ENCODE peak calls at places on chromosomes 5 and 9, in seven cellular contexts. Q is neural progenitor cell, W is OCI-LY7, A is HCT116, C is hepatocyte, O is MM.1S, G is SK-N-SH. T is an unnamed sample.

GRCh38 chr5:87383216-87383615 is 29.5 kb downstream of the CCNH start:
- DNase-seq in Q (no peak), W (no peak), A (no peak), C (no peak), O (no peak), G (no peak), T (peak)

GRCh38 chr9:65405253-65405652 is 120.2 kb upstream of the FOXD4L5 start:
- DNase-seq in Q (no peak), W (no peak), A (no peak), C (no peak), O (no peak), G (no peak), T (no peak)

GRCh38 chr5:80031109-80031508 is 4.0 kb upstream of the THBS4 start:
- DNase-seq in Q (no peak), W (no peak), A (no peak), C (no peak), O (no peak), G (no peak), T (no peak)

GRCh38 chr9:79382468-79382867 is 189.3 kb upstream of the TLE4 start:
- DNase-seq in Q (no peak), W (no peak), A (no peak), C (peak), O (no peak), G (no peak), T (no peak)

GRCh38 chr9:123614503-123615258 is 258.7 kb downstream of the CRB2 start:
- DNase-seq in Q (no peak), W (peak), A (no peak), C (no peak), O (no peak), G (no peak), T (no peak)

GRCh38 chr5:102737161-102737560 is 17.9 kb upstream of the PAM start:
- DNase-seq in Q (no peak), W (no peak), A (no peak), C (no peak), O (no peak), G (no peak), T (no peak)

GRCh38 chr5:105057001-105057436 is 1494.4 kb upstream of the NUDT12 start:
- DNase-seq in Q (no peak), W (no peak), A (no peak), C (no peak), O (no peak), G (no peak), T (no peak)

GRCh38 chr9:36399980-36400331 is at the start of gene RNF38:
- DNase-seq in Q (no peak), W (no peak), A (no peak), C (no peak), O (no peak), G (no peak), T (no peak)

GRCh38 chr9:129280236-129281231 is 102.5 kb upstream of the IER5L start:
- DNase-seq in Q (no peak), W (no peak), A (no peak), C (no peak), O (no peak), G (peak), T (no peak)

GRCh38 chr5:179599973-179600372 is 23.5 kb downstream of the HNRNPH1 start:
- DNase-seq in Q (no peak), W (no peak), A (no peak), C (no peak), O (no peak), G (no peak), T (no peak)

GRCh38 chr5:149550608-149551226 is 522 bp downstream of the CSNK1A1 start:
- DNase-seq in Q (peak), W (peak), A (no peak), C (peak), O (peak), G (peak), T (no peak)

GRCh38 chr5:155871623-155872022 is 455.3 kb upstream of the SGCD start:
- DNase-seq in Q (no peak), W (no peak), A (no peak), C (no peak), O (no peak), G (no peak), T (no peak)

GRCh38 chr5:124440471-124440870 is 306.0 kb downstream of the ZNF608 start:
- DNase-seq in Q (no peak), W (no peak), A (no peak), C (no peak), O (no peak), G (no peak), T (no peak)

GRCh38 chr5:149325166-149325735 is 20.0 kb upstream of the GRPEL2 start:
- DNase-seq in Q (no peak), W (no peak), A (no peak), C (no peak), O (no peak), G (no peak), T (no peak)

GRCh38 chr9:126164796-126165525 is 161.7 kb upstream of the MVB12B start:
- DNase-seq in Q (no peak), W (no peak), A (no peak), C (no peak), O (no peak), G (no peak), T (no peak)

GRCh38 chr9:136544549-136545064 is 1.2 kb downstream of the NOTCH1 start:
- DNase-seq in Q (peak), W (peak), A (no peak), C (peak), O (peak), G (peak), T (peak)

GRCh38 chr5:115297043-115297442 is 589 bp upstream of the CCDC112 start:
- DNase-seq in Q (peak), W (no peak), A (no peak), C (no peak), O (no peak), G (no peak), T (peak)

GRCh38 chr5:67577424-67577823 is 380.8 kb upstream of the CD180 start:
- DNase-seq in Q (no peak), W (no peak), A (no peak), C (no peak), O (no peak), G (no peak), T (peak)

GRCh38 chr9:107878462-107878861 is 388.9 kb upstream of the KLF4 start:
- DNase-seq in Q (no peak), W (no peak), A (no peak), C (no peak), O (no peak), G (no peak), T (no peak)

GRCh38 chr5:85428426-85428934 is 1043.8 kb upstream of the EDIL3 start:
- DNase-seq in Q (no peak), W (no peak), A (no peak), C (no peak), O (no peak), G (no peak), T (peak)

GRCh38 chr5:109484597-109484996 is 74.8 kb upstream of the PJA2 start:
- DNase-seq in Q (no peak), W (no peak), A (no peak), C (no peak), O (no peak), G (no peak), T (no peak)

GRCh38 chr5:164358531-164359259 is 853.3 kb downstream of the MAT2B start:
- DNase-seq in Q (no peak), W (no peak), A (no peak), C (peak), O (peak), G (no peak), T (no peak)

GRCh38 chr9:33687779-33688178 is 107.6 kb upstream of the PRSS3 start:
- DNase-seq in Q (no peak), W (no peak), A (no peak), C (peak), O (no peak), G (no peak), T (no peak)
- TF ChIP-seq EZH2phosphoT487 in Q (no peak), W (no peak), A (no peak), C (no peak), O (no peak), G (no peak), T (no peak)

DNA sequence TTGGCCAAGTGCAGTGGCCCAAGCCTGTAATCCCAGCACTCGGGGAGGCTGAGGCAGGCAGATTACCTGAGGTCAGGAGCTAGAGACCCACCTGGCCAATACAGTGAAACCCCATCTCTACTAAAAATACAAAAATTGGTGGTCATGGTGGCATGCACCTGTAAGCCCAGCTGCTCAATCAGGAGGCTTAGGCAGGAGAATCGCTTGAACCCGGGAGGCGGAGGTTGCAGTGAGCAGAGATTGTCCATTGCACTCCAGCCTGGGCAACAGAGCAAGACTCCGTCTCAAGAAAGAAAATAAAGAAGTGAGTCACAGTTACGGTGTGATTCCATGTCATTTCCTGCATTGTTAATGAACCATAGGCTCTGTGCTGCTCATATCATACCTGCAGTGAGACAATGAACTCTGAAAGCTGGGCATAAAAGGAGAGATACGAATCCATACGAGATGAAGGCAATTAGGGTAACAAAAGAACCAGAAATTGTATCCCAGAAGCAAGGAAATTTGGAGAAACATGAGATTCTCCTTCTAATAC is 44.6 kb downstream of the TIMD4 start:
- DNase-seq in Q (no peak), W (no peak), A (no peak), C (no peak), O (no peak), G (no peak), T (no peak)
- TF ChIP-seq EZH2phosphoT487 in Q (no peak), W (no peak), A (no peak), C (no peak), O (no peak), G (no peak), T (no peak)

GRCh38 chr5:170313344-170313743 is 15.8 kb upstream of the LCP2 start:
- DNase-seq in Q (no peak), W (no peak), A (no peak), C (no peak), O (no peak), G (no peak), T (no peak)
- TF ChIP-seq EZH2phosphoT487 in Q (no peak), W (no peak), A (no peak), C (no peak), O (no peak), G (no peak), T (no peak)

GRCh38 chr5:39158127-39158593 is 61.2 kb downstream of the FYB1 start:
- DNase-seq in Q (no peak), W (no peak), A (no peak), C (no peak), O (no peak), G (no peak), T (peak)
- TF ChIP-seq EZH2phosphoT487 in Q (no peak), W (no peak), A (no peak), C (no peak), O (no peak), G (no peak), T (no peak)

GRCh38 chr5:133599600-133599999 is 12.7 kb downstream of the FSTL4 start:
- DNase-seq in Q (no peak), W (no peak), A (no peak), C (no peak), O (no peak), G (no peak), T (no peak)
- TF ChIP-seq EZH2phosphoT487 in Q (no peak), W (no peak), A (no peak), C (no peak), O (no peak), G (no peak), T (no peak)

DNA sequence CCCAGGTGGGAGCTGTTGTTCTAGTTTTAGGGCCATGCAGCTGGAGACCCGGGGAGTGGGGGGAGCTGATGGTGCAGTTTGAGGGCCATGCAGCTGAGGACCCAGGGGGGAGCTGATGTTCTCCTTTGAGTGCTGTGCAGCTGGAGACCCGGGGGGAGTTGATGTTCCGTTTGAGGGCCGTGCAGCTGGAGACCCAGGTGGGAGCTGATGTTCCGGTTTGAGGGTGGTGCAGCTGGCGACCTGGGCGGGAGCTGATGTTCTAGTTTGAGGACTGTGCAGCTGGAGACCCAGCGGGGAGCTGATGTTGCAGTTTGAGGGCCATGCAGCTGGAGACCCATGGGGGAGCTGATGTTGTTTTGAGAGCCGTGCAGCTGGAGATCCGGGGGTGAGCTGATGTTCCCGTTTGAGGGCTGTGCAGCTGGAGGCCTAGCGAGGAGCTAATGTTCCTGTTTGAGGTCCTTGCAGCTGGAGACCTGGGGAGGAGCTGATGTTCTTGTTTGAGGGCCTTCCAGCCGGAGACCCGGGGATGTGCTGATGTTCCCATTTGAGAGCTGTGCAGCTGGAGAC is 14.6 kb downstream of the PDCD6 start:
- DNase-seq in Q (no peak), W (peak), A (no peak), C (no peak), O (no peak), G (no peak), T (no peak)
- TF ChIP-seq EZH2phosphoT487 in Q (no peak), W (no peak), A (no peak), C (no peak), O (no peak), G (no peak), T (no peak)

GRCh38 chr9:114316605-114317230 is 6.2 kb upstream of the ORM1 start:
- DNase-seq in Q (peak), W (no peak), A (no peak), C (no peak), O (no peak), G (no peak), T (no peak)
- TF ChIP-seq EZH2phosphoT487 in Q (no peak), W (no peak), A (no peak), C (no peak), O (no peak), G (no peak), T (no peak)

GRCh38 chr5:54859321-54859720 is 126.1 kb downstream of the ESM1 start:
- DNase-seq in Q (no peak), W (no peak), A (no peak), C (no peak), O (no peak), G (no peak), T (no peak)

GRCh38 chr5:54860321-54860720 is 125.1 kb downstream of the ESM1 start:
- DNase-seq in Q (no peak), W (no peak), A (no peak), C (no peak), O (no peak), G (no peak), T (no peak)

GRCh38 chr5:54862036-54862435 is 123.4 kb downstream of the ESM1 start:
- DNase-seq in Q (no peak), W (no peak), A (no peak), C (no peak), O (no peak), G (no peak), T (no peak)

DNA sequence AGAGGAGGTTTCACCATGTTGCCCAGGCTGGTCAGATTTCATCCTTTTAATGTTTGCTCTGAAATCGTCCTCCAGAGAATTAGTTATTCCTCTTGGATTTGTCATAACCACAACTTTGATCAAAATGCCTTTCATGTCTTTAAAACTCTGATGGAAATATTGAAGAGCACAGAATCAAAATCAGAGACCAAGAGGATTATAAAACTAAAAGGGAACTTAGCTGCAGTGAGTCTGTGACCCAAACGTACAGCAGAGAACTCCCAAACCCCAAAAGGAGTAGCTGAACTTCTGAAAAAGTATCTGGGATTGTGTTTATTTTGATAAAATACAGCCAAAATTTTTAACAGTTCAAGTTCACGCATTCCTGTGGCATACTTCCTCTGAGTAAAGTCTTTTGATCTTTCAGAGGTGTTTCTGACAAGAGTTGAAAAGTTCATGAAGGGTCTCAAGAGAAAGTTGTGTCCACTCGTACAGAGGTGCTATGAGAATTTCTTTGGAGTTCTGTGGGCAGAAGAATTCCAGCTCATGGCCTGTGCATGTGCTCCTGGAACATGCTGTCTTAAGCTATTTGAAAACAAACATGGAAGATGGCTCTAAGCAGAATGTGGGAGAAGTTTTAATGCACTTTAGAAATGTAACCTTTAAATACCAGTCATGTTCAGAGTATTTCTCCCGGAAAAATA is 124.0 kb downstream of the ESM1 start:
- DNase-seq in Q (no peak), W (no peak), A (no peak), C (no peak), O (no peak), G (no peak), T (no peak)
- TF ChIP-seq EZH2phosphoT487 in Q (no peak), W (no peak), A (no peak), C (no peak), O (no peak), G (no peak), T (no peak)